ENCODE peak calls at places on chromosomes 13 and 19, in four cellular contexts. One of them, this sample, is unnamed.

GRCh38 chr13:95920485-95920884 is 132.7 kb downstream of the UGGT2 start:
- DNase-seq in H1: no peak
- DNase-seq in HepG2: no peak
- DNase-seq in GM12878: no peak
- DNase-seq in this sample: no peak

GRCh38 chr13:75566658-75567057 is 17.1 kb downstream of the UCHL3 start:
- DNase-seq in GM12878: no peak
- DNase-seq in H1: no peak
- DNase-seq in HepG2: peak
- DNase-seq in this sample: no peak

GRCh38 chr19:21751379-21751778 is 16.0 kb downstream of the ZNF100 start:
- DNase-seq in GM12878: no peak
- DNase-seq in H1: no peak
- DNase-seq in HepG2: peak
- DNase-seq in this sample: no peak

GRCh38 chr13:65414187-65414586 is 1815.9 kb downstream of the PCDH9 start:
- DNase-seq in HepG2: no peak
- DNase-seq in GM12878: no peak
- DNase-seq in H1: no peak
- DNase-seq in this sample: no peak

GRCh38 chr19:38120471-38121030 is 103.5 kb downstream of the DPF1 start:
- DNase-seq in H1: no peak
- DNase-seq in GM12878: no peak
- DNase-seq in HepG2: no peak
- DNase-seq in this sample: no peak

GRCh38 chr13:102145750-102146149 is 256.1 kb downstream of the FGF14 start:
- DNase-seq in HepG2: no peak
- DNase-seq in GM12878: no peak
- DNase-seq in H1: no peak
- DNase-seq in this sample: no peak

GRCh38 chr19:17830567-17831418 is 9.5 kb upstream of the INSL3 start:
- DNase-seq in H1: peak
- DNase-seq in HepG2: no peak
- DNase-seq in GM12878: no peak
- DNase-seq in this sample: peak

GRCh38 chr19:11942843-11943108 is 17.9 kb downstream of the ZNF700 start:
- DNase-seq in HepG2: no peak
- DNase-seq in H1: no peak
- DNase-seq in GM12878: no peak
- DNase-seq in this sample: no peak

GRCh38 chr19:17341386-17341785 is 4.0 kb downstream of the GTPBP3 start:
- DNase-seq in H1: no peak
- DNase-seq in GM12878: no peak
- DNase-seq in HepG2: no peak
- DNase-seq in this sample: no peak

GRCh38 chr13:36872621-36873020 is 47.4 kb downstream of the SMAD9 start:
- DNase-seq in H1: no peak
- DNase-seq in HepG2: no peak
- DNase-seq in GM12878: no peak
- DNase-seq in this sample: no peak

GRCh38 chr13:29532821-29533220 is 62.7 kb downstream of the SLC7A1 start:
- DNase-seq in H1: no peak
- DNase-seq in GM12878: no peak
- DNase-seq in HepG2: no peak
- DNase-seq in this sample: no peak

GRCh38 chr13:46297338-46297737 is 85.6 kb downstream of the LRRC63 start:
- DNase-seq in GM12878: no peak
- DNase-seq in HepG2: no peak
- DNase-seq in H1: no peak
- DNase-seq in this sample: no peak

GRCh38 chr13:71611292-71611691 is 255.7 kb downstream of the DACH1 start:
- DNase-seq in HepG2: no peak
- DNase-seq in H1: no peak
- DNase-seq in GM12878: no peak
- DNase-seq in this sample: no peak

GRCh38 chr19:638901-639250 is 803 bp upstream of the FGF22 start:
- DNase-seq in GM12878: no peak
- DNase-seq in HepG2: no peak
- DNase-seq in H1: no peak
- DNase-seq in this sample: no peak

GRCh38 chr13:30808600-30808999 is 73.3 kb downstream of the ALOX5AP start:
- DNase-seq in GM12878: no peak
- DNase-seq in H1: no peak
- DNase-seq in HepG2: no peak
- DNase-seq in this sample: no peak

GRCh38 chr19:11673608-11674041 is 65.1 kb downstream of the ZNF823 start:
- DNase-seq in H1: peak
- DNase-seq in HepG2: peak
- DNase-seq in GM12878: no peak
- DNase-seq in this sample: peak

GRCh38 chr19:15108845-15109767 is 1.9 kb downstream of the SYDE1 start:
- DNase-seq in H1: no peak
- DNase-seq in GM12878: no peak
- DNase-seq in HepG2: no peak
- DNase-seq in this sample: no peak

GRCh38 chr13:83221256-83221655 is 661.0 kb downstream of the SLITRK1 start:
- DNase-seq in GM12878: no peak
- DNase-seq in H1: no peak
- DNase-seq in HepG2: no peak
- DNase-seq in this sample: no peak

GRCh38 chr13:50357586-50358118 is 342.4 kb downstream of the KCNRG start:
- DNase-seq in H1: no peak
- DNase-seq in GM12878: no peak
- DNase-seq in HepG2: no peak
- DNase-seq in this sample: no peak

GRCh38 chr19:12769689-12770088 is 5.7 kb downstream of the HOOK2 start:
- DNase-seq in GM12878: no peak
- DNase-seq in H1: peak
- DNase-seq in HepG2: no peak
- DNase-seq in this sample: no peak

GRCh38 chr19:7294571-7295212 is 478 bp upstream of the INSR start:
- DNase-seq in HepG2: peak
- DNase-seq in GM12878: no peak
- DNase-seq in H1: no peak
- DNase-seq in this sample: peak

GRCh38 chr13:76917096-76917495 is 30.9 kb upstream of the KCTD12 start:
- DNase-seq in HepG2: no peak
- DNase-seq in GM12878: no peak
- DNase-seq in H1: no peak
- DNase-seq in this sample: no peak

GRCh38 chr19:16265890-16266585 is 58.6 kb upstream of the KLF2 start:
- DNase-seq in GM12878: no peak
- DNase-seq in H1: no peak
- DNase-seq in HepG2: no peak
- DNase-seq in this sample: no peak

GRCh38 chr19:31570718-31571117 is 221.5 kb upstream of the TSHZ3 start:
- DNase-seq in H1: no peak
- DNase-seq in GM12878: no peak
- DNase-seq in HepG2: no peak
- DNase-seq in this sample: no peak

DNA sequence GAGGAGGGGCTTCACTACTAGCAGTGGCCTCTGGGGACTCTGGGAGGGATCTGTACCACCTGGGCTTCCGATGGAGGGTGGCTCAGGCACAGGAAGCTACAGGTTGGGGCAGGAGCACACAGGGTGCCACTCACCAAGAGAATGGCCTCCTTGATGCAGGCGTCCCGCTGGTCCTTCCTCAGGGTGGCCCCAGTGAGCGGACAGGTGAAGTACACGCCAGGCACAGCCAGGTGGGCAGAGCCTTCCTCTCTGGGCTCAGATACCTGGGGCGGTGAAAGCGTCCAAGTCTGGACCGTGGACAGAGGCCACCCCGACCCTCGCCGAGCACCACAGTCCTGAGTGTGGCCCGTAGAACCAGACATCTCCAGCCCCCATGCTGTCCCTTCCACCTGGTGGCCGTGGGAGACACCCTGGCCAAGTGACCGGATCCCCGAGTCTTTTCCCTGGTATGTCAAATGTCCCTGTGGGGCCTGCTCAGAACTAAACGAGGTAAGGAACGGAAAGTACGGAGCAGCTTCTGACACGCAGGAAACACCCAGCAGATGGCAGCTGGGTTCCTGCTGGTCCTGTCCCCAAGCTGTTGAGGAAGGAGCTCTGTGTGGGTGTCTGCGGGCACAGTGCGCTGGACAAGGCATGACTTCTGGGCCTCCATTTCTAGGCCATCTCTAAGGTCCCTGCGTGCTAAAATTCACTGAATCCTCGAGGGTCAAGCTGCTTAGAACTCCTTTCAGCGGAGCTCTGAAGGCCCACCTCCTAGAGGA is 5.2 kb downstream of the UBXN6 start:
- DNase-seq in GM12878: no peak
- DNase-seq in H1: no peak
- DNase-seq in HepG2: no peak
- DNase-seq in this sample: no peak
- TF ChIP-seq POLR2AphosphoS5 in GM12878: peak
- TF ChIP-seq POLR2AphosphoS5 in H1: peak
- TF ChIP-seq POLR2AphosphoS5 in HepG2: no peak
- TF ChIP-seq POLR2AphosphoS5 in this sample: peak

GRCh38 chr19:57802269-57802668 is 12.4 kb downstream of the ZNF552 start:
- DNase-seq in H1: no peak
- DNase-seq in HepG2: no peak
- DNase-seq in GM12878: no peak
- DNase-seq in this sample: no peak

GRCh38 chr19:57800696-57801095 is 14.0 kb downstream of the ZNF552 start:
- DNase-seq in H1: no peak
- DNase-seq in GM12878: no peak
- DNase-seq in HepG2: no peak
- DNase-seq in this sample: no peak

GRCh38 chr19:57807541-57807940 is 7.2 kb downstream of the ZNF552 start:
- DNase-seq in GM12878: no peak
- DNase-seq in H1: no peak
- DNase-seq in HepG2: no peak
- DNase-seq in this sample: no peak

GRCh38 chr19:57803265-57803593 is 11.5 kb downstream of the ZNF552 start:
- DNase-seq in HepG2: no peak
- DNase-seq in GM12878: no peak
- DNase-seq in H1: no peak
- DNase-seq in this sample: no peak

DNA sequence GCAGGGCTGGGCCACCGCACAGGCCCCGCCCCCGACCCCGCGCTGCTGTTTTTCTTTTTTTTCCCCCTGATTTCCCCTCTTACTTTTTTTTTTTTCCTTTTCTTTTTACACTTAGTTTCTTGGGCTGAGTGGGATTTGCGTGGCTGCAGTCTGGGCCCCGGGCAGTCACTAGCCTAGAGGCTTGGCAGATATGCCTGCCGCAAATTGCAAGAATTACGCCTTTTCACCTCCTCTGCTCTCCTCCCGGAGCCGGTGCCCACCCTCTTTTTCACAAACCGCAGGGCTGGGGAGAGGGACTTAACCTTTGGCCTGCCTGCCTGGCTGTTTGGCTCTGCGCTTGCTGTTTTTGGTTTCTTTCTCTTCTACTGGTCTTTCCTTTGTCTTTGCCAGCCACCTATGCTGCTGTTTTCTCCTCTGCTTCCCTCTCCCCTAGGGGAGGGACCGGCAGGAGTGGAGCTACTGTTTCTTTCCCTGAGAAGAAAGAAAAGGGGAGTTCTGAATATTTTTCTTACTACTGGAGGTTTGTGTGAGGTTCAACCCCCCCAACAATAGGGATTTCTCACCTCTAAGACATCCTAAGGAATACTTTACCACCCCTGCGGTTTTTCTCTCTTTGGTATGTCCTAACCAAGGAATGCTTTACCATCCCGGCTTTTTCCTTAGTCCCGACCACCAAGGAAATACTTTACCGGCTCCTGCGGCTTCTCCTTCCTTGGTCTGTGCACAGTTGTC is 11.0 kb downstream of the ZNF552 start:
- DNase-seq in H1: no peak
- DNase-seq in GM12878: no peak
- DNase-seq in HepG2: peak
- DNase-seq in this sample: no peak
- TF ChIP-seq BRCA1 in H1: no peak
- TF ChIP-seq BRCA1 in GM12878: no peak
- TF ChIP-seq BRCA1 in HepG2: no peak
- TF ChIP-seq BRCA1 in this sample: no peak

DNA sequence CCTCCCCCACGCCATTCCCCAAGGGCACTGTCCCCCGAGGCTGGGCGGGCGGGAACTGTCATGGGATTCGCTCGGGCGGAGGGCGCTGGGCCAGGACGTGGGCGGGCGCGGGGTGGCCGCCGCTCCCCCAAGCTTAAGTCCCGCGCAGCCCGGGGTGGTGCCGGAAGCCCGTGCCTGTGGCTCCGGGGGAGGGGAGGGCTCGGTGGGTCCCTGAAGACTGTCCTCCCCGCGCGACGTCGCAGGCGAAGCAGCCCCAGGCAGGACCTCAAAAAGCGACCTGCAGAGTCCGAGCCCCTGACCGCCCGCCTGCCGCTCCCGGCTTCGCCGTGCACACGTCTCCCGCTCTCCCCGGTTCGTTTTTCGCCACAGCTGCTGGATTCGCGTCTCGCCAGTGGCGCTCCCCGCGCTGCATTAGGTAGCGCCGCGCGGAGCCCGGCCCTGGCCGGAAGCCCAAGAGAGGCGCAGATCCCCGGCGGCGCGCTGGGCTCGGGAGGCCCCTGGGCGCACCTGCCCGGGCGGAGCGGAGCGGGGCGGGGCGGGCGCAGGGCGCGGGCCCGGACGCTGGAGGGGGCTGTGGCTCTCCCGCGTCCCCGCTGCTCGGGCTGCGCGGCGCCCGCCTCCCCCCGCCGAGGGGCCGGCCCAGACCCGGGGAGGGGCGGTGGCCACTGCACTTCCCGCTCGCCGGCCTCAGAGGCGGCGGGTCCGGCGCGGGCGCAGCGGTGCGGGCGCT is at the start of gene FARP1:
- DNase-seq in HepG2: peak
- DNase-seq in H1: no peak
- DNase-seq in GM12878: no peak
- DNase-seq in this sample: peak
- TF ChIP-seq POLR2AphosphoS5 in HepG2: peak
- TF ChIP-seq POLR2AphosphoS5 in H1: no peak
- TF ChIP-seq POLR2AphosphoS5 in GM12878: no peak
- TF ChIP-seq POLR2AphosphoS5 in this sample: no peak

DNA sequence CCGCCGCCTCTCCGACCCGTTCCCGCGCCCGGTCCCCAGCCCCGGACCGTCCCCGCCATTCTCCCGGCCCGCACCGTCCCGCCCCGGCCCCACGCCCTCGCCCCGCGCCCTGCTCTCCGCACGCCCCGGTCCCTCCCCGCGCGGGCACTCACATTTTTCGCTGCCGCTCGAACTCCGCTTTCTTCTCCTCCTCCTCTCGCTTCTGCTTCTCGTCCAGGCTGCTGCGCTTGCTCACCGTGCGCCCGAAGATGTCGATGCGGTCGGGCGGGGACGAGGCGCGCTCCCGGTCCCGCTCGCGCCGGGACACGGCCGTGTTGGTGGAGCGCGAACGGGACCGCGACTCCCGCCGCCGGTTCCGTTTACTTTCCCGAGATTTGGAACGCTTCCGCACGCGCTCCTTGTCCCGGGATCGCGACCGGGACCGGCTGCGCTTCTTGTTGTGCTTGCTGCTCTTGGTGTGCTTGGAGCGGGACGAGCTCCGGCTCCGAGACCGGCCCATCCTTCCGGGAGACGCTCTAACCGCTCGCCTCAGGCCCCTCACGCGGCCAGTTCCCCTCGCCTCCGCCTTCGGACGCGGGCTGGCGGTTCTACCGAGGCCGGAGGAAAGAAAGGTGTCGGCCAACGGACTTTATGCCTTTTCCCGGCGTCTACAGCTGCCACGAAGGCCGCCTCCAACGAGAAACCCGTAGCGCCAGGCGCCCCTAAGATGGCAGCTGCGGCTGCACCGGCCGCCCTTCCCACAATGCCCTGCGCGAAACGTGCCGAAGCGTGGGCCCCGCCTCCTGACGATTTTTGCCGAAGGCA is at the start of gene ARGLU1:
- DNase-seq in H1: peak
- DNase-seq in GM12878: peak
- DNase-seq in HepG2: peak
- DNase-seq in this sample: peak
- TF ChIP-seq BRCA1 in H1: no peak
- TF ChIP-seq BRCA1 in GM12878: no peak
- TF ChIP-seq BRCA1 in HepG2: no peak
- TF ChIP-seq BRCA1 in this sample: no peak

This sample was measured in K562.